ENCODE peak calls at places on chromosomes 7 and 10, in eight cellular contexts. I is fibroblast of lung, B is epithelial cell of proximal tubule, O is foreskin fibroblast, C is spleen, D is dorsolateral prefrontal cortex, J is transverse colon, X is colonic mucosa. V is an unnamed sample.

GRCh38 chr10:23021430-23021829 is 73.9 kb upstream of the MSRB2 start:
- DNase-seq in X (no peak), B (no peak), O (no peak), J (no peak), C (no peak), I (no peak), D (no peak), V (no peak)

GRCh38 chr10:79166312-79166721 is 97.6 kb downstream of the ZMIZ1 start:
- DNase-seq in C (no peak), O (no peak), B (no peak), J (no peak), D (no peak), I (no peak), X (no peak), V (no peak)

GRCh38 chr10:69400936-69401335 is 15.8 kb downstream of the TACR2 start:
- DNase-seq in I (no peak), C (no peak), O (no peak), D (no peak), J (no peak), B (no peak), X (no peak), V (no peak)

GRCh38 chr10:28734940-28735759 is 57.8 kb downstream of the BAMBI start:
- DNase-seq in D (no peak), C (no peak), J (no peak), O (peak), X (no peak), B (peak), I (peak), V (peak)

GRCh38 chr10:69994262-69994661 is 58.4 kb upstream of the MACROH2A2 start:
- DNase-seq in D (peak), J (peak), C (no peak), X (peak), O (no peak), B (no peak), I (peak), V (peak)

GRCh38 chr7:64599341-64599740 is 36.5 kb upstream of the ZNF680 start:
- DNase-seq in C (no peak), X (no peak), J (no peak), D (no peak), B (no peak), O (no peak), I (no peak), V (peak)

GRCh38 chr7:68529221-68529620 is 1069.1 kb upstream of the AUTS2 start:
- DNase-seq in C (no peak), X (no peak), O (no peak), J (no peak), D (no peak), B (no peak), I (no peak), V (no peak)

GRCh38 chr10:124705817-124706461 is 38.2 kb downstream of the FAM53B start:
- DNase-seq in J (no peak), C (peak), I (no peak), X (no peak), D (peak), B (no peak), O (no peak), V (no peak)

GRCh38 chr10:43815486-43815885 is 166.8 kb upstream of the ZNF32 start:
- DNase-seq in X (no peak), B (no peak), I (no peak), O (no peak), D (no peak), C (no peak), J (no peak), V (no peak)

GRCh38 chr10:72254891-72255568 is 18.7 kb upstream of the DDIT4 start:
- DNase-seq in J (peak), B (no peak), C (peak), I (peak), D (peak), X (peak), O (peak), V (peak)

GRCh38 chr7:126689037-126689436 is 563.7 kb downstream of the GRM8 start:
- DNase-seq in I (peak), J (no peak), B (no peak), X (no peak), C (no peak), O (no peak), D (no peak), V (no peak)

GRCh38 chr10:128000660-128001059 is 93.8 kb downstream of the PTPRE start:
- DNase-seq in X (no peak), C (no peak), J (no peak), D (no peak), B (no peak), O (no peak), I (peak), V (peak)

GRCh38 chr10:34183397-34183796 is 631.7 kb downstream of the PARD3 start:
- DNase-seq in X (no peak), B (no peak), O (no peak), J (no peak), D (no peak), I (no peak), C (no peak), V (no peak)
- H3K4me3 ChIP-seq in X (no peak), B (no peak), O (no peak), J (no peak), D (no peak), I (no peak), C (no peak), V (no peak)

GRCh38 chr7:8783229-8783628 is 349.8 kb downstream of the NXPH1 start:
- DNase-seq in O (no peak), D (no peak), X (no peak), C (no peak), I (no peak), B (no peak), J (no peak), V (no peak)

GRCh38 chr7:8781166-8781565 is 347.8 kb downstream of the NXPH1 start:
- DNase-seq in O (no peak), I (no peak), D (no peak), B (no peak), C (no peak), X (no peak), J (no peak), V (no peak)

GRCh38 chr7:8785081-8785480 is 351.7 kb downstream of the NXPH1 start:
- DNase-seq in B (no peak), D (no peak), J (no peak), O (no peak), X (no peak), I (no peak), C (no peak), V (no peak)
- TF ChIP-seq CTCF in B (no peak), D (no peak), J (no peak), O (no peak), X (no peak), I (no peak), C (no peak), V (no peak)

GRCh38 chr10:613661-614340 is 75.7 kb downstream of the DIP2C start:
- DNase-seq in I (no peak), C (peak), O (no peak), B (no peak), D (no peak), J (no peak), X (no peak), V (no peak)
- H3K4me3 ChIP-seq in I (no peak), C (no peak), O (no peak), B (no peak), D (no peak), J (no peak), X (no peak), V (no peak)

GRCh38 chr7:70040971-70041766 is 442.9 kb downstream of the AUTS2 start:
- DNase-seq in I (peak), J (no peak), B (no peak), O (no peak), X (no peak), D (no peak), C (no peak), V (peak)
- TF ChIP-seq CTCF in I (peak), J (no peak), B (peak), O (peak), X (peak), D (peak), C (no peak), V (peak)

V was measured in epithelial cell of esophagus.